ENCODE peak calls at places on chromosomes 11 and 22, in seven cellular contexts. P is WTC11, T is mesothelial cell of epicardium, B is prostate gland, W is PC-3, E is AG04450, R is heart left ventricle. X is an unnamed sample.

GRCh38 chr11:6986487-6986886 is 33.7 kb downstream of the ZNF214 start:
- DNase-seq in W (no peak), B (no peak), T (no peak), R (no peak), P (no peak), E (no peak), X (no peak)

GRCh38 chr11:79485694-79486093 is 44.9 kb upstream of the TENM4 start:
- DNase-seq in T (no peak), P (peak), E (no peak), R (no peak), B (no peak), W (no peak), X (peak)

GRCh38 chr22:30261134-30261533 is 5.5 kb downstream of the OSM start:
- DNase-seq in P (no peak), B (no peak), E (no peak), W (no peak), R (no peak), T (no peak), X (no peak)

GRCh38 chr22:24427500-24428164 is at the start of gene ADORA2A:
- DNase-seq in W (no peak), T (no peak), R (no peak), B (no peak), E (no peak), P (no peak), X (peak)

GRCh38 chr11:118098996-118099837 is 12.5 kb upstream of the SMIM35 start:
- DNase-seq in E (no peak), T (no peak), W (no peak), R (no peak), B (no peak), P (no peak), X (peak)

GRCh38 chr11:122843281-122844150 is 5.2 kb downstream of the CRTAM start:
- DNase-seq in T (no peak), W (no peak), B (no peak), R (no peak), E (no peak), P (no peak), X (no peak)

GRCh38 chr11:115760528-115760837 is 256.3 kb upstream of the CADM1 start:
- DNase-seq in E (no peak), R (peak), T (no peak), P (no peak), W (no peak), B (no peak), X (peak)

GRCh38 chr11:62806611-62807121 is 1.4 kb upstream of the NXF1 start:
- DNase-seq in B (no peak), P (no peak), E (no peak), R (peak), W (no peak), T (no peak), X (no peak)

GRCh38 chr22:23431337-23432072 is 148.6 kb downstream of the IGLL1 start:
- DNase-seq in R (no peak), W (peak), P (no peak), E (no peak), T (no peak), B (no peak), X (no peak)

GRCh38 chr11:93464938-93465337 is 78.3 kb downstream of the SMCO4 start:
- DNase-seq in B (no peak), W (no peak), T (no peak), E (no peak), P (no peak), R (no peak), X (no peak)

GRCh38 chr11:86812981-86813380 is 12.6 kb downstream of the PRSS23 start:
- DNase-seq in T (no peak), E (no peak), W (no peak), R (no peak), P (no peak), B (no peak), X (no peak)

GRCh38 chr22:29245626-29246385 is 22.0 kb downstream of the RHBDD3 start:
- DNase-seq in W (peak), T (peak), P (peak), E (peak), B (peak), R (peak), X (peak)

DNA sequence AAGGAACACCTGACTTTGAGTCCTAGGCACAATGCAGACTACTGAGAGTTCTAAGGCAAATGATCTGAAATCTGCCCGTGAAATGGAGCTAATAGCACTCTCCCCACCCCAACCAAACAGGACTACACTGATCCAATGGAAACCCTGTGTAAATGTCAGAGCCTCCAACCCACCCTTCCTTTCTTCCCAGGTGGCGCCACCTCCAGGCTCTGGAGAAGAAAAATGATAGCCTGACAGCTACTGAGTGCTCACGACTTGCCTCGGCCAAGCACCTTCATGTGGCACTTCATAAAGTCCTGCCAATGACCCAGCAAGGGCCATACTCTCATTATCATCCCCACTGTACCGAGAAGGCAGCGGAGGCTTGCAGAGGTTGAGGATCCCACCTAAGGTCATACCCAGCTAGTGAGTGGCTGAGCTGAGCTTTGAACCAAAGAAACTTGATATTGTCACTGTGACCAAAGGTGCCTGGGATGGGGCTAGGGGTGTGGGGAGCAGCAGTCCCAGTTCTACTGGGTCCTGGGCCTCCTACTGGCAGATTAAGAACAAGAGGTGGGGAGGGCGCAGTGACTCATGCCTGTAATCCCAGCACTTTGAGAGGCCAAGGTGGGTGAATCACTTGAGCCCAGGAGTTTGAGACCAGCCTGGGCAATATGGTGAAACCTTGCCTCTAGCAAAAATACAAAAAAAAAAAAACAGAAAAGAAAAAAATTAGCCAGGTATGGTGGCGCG is 20.5 kb downstream of the TST start:
- DNase-seq in B (no peak), W (no peak), R (no peak), T (no peak), E (no peak), P (peak), X (no peak)
- TF ChIP-seq CTCF in B (no peak), W (peak), R (no peak), T (no peak), E (no peak), P (no peak), X (no peak)

GRCh38 chr22:47155912-47156311 is 393.5 kb downstream of the TBC1D22A start:
- DNase-seq in W (no peak), R (no peak), T (no peak), E (no peak), B (no peak), P (no peak), X (no peak)

GRCh38 chr22:47155131-47155885 is 392.9 kb downstream of the TBC1D22A start:
- DNase-seq in R (no peak), P (no peak), W (no peak), E (no peak), B (no peak), T (no peak), X (no peak)

GRCh38 chr22:47153854-47154542 is 391.5 kb downstream of the TBC1D22A start:
- DNase-seq in B (no peak), P (no peak), W (no peak), R (no peak), E (no peak), T (no peak), X (no peak)

GRCh38 chr22:47152938-47153337 is 390.5 kb downstream of the TBC1D22A start:
- DNase-seq in R (no peak), W (no peak), P (no peak), B (no peak), E (no peak), T (no peak), X (no peak)

GRCh38 chr22:47154621-47155081 is 392.2 kb downstream of the TBC1D22A start:
- DNase-seq in W (peak), B (peak), P (no peak), R (peak), E (peak), T (no peak), X (no peak)
- TF ChIP-seq CTCF in W (no peak), B (no peak), P (no peak), R (peak), E (peak), T (no peak), X (no peak)

DNA sequence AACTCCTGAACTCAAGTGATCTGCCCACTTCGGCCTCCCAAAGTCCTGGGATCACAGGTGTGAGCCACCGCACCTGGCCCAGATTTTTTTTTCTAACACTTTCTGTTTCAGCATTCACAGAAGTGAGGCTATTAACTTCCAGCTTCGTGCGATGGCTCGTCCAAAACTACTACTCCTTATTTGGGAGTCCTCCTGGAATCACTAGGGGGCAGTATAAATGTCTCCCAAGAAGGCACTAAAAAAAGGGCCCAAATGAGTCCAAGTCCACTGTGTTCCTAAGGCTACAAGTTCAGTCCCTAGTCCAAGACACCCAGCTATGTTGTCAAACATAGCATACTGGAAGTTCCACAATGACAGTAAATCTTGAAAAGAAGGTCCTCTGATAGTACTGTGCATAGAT is 63.2 kb upstream of the BIRC3 start:
- DNase-seq in W (peak), R (no peak), B (no peak), T (no peak), E (no peak), P (peak), X (no peak)
- TF ChIP-seq CTCF in W (peak), R (peak), B (no peak), T (no peak), E (peak), P (peak), X (no peak)

DNA sequence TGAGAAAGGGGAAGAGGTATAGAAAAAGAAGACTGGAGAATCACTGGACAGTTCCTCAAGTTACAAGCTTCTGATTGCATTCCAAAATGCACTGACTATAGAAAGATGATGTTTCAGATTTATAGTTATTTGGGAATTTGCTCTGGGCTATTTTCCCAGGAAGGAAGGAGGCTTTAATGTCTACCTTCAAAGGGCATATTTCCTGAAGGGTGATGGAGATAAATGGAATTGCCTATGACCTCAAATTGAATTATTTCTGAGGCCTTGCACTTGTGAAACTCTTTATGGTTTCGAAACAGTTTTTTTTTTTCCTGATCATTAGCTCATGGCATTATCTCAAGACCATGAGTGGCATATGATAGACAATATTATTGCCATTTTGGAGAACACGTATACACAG is 333.9 kb downstream of the METTL15 start:
- DNase-seq in B (no peak), W (peak), P (no peak), E (no peak), T (no peak), R (no peak), X (no peak)
- TF ChIP-seq CTCF in B (no peak), W (no peak), P (no peak), E (no peak), T (no peak), R (no peak), X (no peak)

DNA sequence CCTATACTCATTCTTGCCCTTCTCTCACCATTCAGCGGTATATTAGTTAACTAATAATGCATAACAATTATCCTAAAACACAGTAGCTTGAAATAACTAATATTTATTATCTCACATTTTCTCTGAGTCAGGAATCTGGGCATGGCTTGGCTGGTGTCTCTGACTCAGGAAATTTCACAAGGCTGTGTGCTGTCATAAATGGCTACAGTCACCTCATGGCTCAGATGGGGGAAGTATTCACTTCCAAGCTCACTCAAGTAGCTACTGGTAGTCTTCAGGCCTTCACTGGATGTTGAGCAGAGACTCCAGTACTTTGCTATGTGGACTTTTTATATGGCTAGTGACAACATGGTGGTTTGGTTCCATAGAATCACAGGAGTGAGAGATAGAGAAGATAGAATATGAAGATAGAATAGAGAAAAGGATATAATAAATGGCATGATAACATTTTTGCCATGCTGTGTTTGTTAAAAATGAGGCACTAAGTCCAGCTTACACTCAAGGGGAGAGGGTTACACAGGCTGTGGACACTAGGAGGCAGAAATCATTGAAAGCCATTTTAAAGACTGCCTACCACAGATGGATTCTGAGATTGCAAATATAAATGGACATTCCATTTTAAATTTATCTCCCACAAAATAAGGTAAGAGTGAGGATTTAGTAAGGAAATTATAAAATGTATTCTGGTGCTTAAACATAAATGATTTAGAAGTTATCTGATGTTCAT is 997.8 kb upstream of the CHORDC1 start:
- DNase-seq in T (no peak), B (no peak), R (no peak), E (no peak), P (no peak), W (peak), X (no peak)
- TF ChIP-seq CTCF in T (no peak), B (no peak), R (no peak), E (no peak), P (no peak), W (peak), X (no peak)

DNA sequence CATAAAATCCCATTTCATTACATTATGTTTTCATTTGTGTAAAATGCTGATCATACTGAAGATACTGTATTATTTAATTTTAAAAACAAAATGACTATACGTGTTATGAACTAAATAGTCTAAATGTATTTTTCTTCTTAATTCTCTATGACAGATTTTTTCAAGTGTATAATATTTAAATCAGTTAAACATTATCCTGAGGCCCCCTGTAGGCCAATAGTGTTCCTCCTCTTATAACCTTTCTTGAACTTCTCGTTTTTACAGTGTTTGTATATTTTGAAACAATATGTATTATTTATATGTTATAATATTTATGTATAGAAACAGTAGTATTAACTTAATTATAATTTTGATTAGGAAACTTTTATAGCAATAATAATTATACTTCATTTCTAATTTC is 151.1 kb upstream of the CHORDC1 start:
- DNase-seq in W (no peak), T (no peak), R (no peak), P (no peak), E (no peak), B (no peak), X (no peak)
- TF ChIP-seq CTCF in W (peak), T (no peak), R (no peak), P (no peak), E (no peak), B (no peak), X (peak)

DNA sequence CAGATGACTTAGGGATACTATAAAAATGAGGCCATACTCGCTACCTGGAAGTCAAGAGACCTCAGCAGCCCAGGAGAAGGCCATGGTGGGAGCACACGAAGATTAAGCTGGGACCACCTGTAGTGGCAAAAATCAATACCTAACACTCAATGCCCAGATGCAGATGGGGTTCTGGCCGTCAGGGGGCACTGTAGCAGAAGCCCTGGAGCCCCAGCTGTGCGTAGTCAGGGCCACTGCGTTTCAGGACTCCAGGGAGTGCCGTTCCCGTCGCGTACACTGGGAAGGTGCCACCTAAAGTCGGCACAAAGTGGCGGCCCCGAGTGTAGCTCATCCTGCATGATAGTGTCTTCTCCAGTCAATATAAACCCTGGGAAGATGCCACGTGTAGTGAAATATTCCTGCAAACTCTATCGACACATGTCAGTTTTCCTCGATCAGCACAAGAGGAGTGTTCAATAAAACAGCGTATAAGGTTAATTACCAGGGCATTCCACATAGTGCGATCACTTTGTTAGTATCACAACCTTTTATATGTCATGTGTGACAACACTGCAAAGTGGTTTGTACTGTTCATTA is 123.7 kb upstream of the NTM start:
- DNase-seq in E (no peak), T (peak), B (no peak), P (peak), R (peak), W (peak), X (peak)
- TF ChIP-seq CTCF in E (peak), T (peak), B (peak), P (peak), R (peak), W (peak), X (peak)

DNA sequence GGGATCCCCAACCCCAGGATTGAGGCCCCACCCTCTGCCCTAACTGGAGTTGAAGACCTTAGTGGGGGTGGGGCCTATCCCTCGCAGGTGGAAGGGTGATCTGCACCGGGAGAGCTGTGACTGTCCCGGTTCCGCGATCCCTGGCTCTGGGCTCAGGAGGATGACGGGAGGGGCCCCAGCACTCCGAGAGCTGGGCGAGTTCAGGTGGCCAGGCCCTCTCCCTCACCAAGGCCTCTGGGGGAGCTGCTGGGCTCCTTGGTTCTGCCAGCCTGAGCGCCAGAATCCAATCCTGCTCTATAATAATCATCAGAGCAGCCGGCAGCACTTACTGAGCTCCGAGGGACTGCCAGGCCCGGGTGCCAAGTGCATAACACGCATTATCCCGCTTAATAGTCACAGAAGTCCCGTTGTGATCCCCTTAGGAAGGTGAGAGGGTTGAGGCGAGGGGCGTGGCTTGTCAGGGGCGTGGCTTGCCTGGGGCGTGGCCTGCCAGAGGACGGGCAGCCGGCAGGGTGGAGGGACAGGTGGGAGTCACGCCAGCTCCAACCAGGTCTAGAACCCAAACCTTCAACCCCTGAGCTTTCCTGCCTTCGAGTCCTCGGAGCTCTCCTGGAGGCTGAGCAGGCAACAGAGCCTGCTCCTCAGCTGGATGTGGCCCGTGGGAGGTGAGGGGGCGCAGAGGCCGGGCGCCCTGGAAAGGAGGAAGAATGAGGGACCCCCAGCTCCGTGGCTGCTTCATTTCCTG is 7.2 kb upstream of the SYT7 start:
- DNase-seq in B (peak), W (peak), E (no peak), P (peak), T (peak), R (peak), X (peak)
- TF ChIP-seq CTCF in B (no peak), W (peak), E (peak), P (no peak), T (no peak), R (peak), X (no peak)